ENCODE peak calls at places on chromosomes 1 and 21, in ten cellular contexts. V is lower lobe of right lung, C is H9, F is IMR-90, Z is left ventricle myocardium inferior, I is pancreas, L is psoas muscle, J is A549, E is fibroblast of pulmonary artery, M is cardiac fibroblast. K is an unnamed sample.

GRCh38 chr21:45088116-45088515 is 13.7 kb downstream of the ADARB1 start:
- DNase-seq in L (no peak), E (no peak), Z (no peak), V (no peak), I (no peak), J (no peak), C (no peak), F (no peak), M (no peak), K (no peak)

GRCh38 chr1:203807211-203807610 is 11.8 kb downstream of the ZBED6 start:
- DNase-seq in Z (no peak), E (peak), J (no peak), L (no peak), F (peak), V (no peak), M (peak), I (no peak), C (no peak), K (peak)

GRCh38 chr1:37851782-37852210 is 7.6 kb downstream of the MTF1 start:
- DNase-seq in I (no peak), E (peak), C (no peak), M (peak), V (no peak), L (no peak), F (peak), J (no peak), Z (no peak), K (peak)

GRCh38 chr1:9376886-9377333 is 84.2 kb downstream of the SPSB1 start:
- DNase-seq in L (peak), C (no peak), I (no peak), M (peak), F (peak), J (no peak), V (no peak), E (peak), Z (peak), K (peak)

GRCh38 chr1:92709738-92710137 is 75.2 kb downstream of the EVI5 start:
- DNase-seq in L (no peak), M (peak), E (peak), F (peak), J (no peak), C (no peak), V (no peak), I (peak), Z (no peak), K (peak)

GRCh38 chr1:231601775-231602674 is 24.6 kb upstream of the DISC1 start:
- DNase-seq in L (no peak), F (peak), M (no peak), I (no peak), E (peak), V (no peak), J (no peak), Z (no peak), C (no peak), K (peak)

GRCh38 chr1:31811605-31812004 is 4.2 kb downstream of the SPOCD1 start:
- DNase-seq in L (no peak), C (peak), V (no peak), F (peak), E (peak), Z (no peak), I (no peak), M (peak), J (no peak), K (peak)

GRCh38 chr21:46182548-46183336 is 1.5 kb downstream of the SPATC1L start:
- DNase-seq in J (no peak), L (no peak), Z (peak), F (no peak), E (no peak), V (no peak), C (peak), I (no peak), M (no peak), K (no peak)

GRCh38 chr1:159869173-159869572 is 6.7 kb upstream of the VSIG8 start:
- DNase-seq in Z (no peak), F (peak), E (no peak), L (no peak), I (no peak), V (no peak), M (peak), C (no peak), J (no peak), K (peak)

GRCh38 chr1:17913326-17914115 is 158.4 kb downstream of the ACTL8 start:
- DNase-seq in I (no peak), V (no peak), Z (no peak), J (no peak), E (no peak), L (no peak), M (no peak), F (no peak), C (peak), K (no peak)

GRCh38 chr1:200778766-200779165 is 40.1 kb downstream of the CAMSAP2 start:
- DNase-seq in V (no peak), E (peak), L (no peak), M (peak), J (no peak), F (no peak), C (no peak), I (no peak), Z (peak), K (no peak)

GRCh38 chr1:194658090-194658439 is 1471.7 kb upstream of the B3GALT2 start:
- DNase-seq in V (no peak), L (no peak), Z (no peak), C (no peak), F (peak), J (no peak), M (peak), I (no peak), E (peak), K (peak)

GRCh38 chr1:64546018-64546417 is 76.1 kb downstream of the CACHD1 start:
- DNase-seq in V (no peak), F (no peak), I (no peak), J (no peak), Z (no peak), E (no peak), L (no peak), C (no peak), M (peak), K (no peak)

GRCh38 chr1:93021539-93022134 is 57.4 kb upstream of the MTF2 start:
- DNase-seq in E (peak), V (no peak), L (no peak), F (peak), J (peak), I (no peak), Z (no peak), C (no peak), M (peak), K (peak)

GRCh38 chr1:237255071-237255470 is 213.1 kb downstream of the RYR2 start:
- DNase-seq in L (no peak), J (no peak), V (no peak), M (no peak), I (no peak), E (no peak), C (no peak), F (no peak), Z (no peak), K (no peak)

GRCh38 chr1:67970088-67970487 is 80.3 kb downstream of the DIRAS3 start:
- DNase-seq in M (peak), C (no peak), E (peak), I (no peak), Z (no peak), V (no peak), F (peak), L (no peak), J (no peak), K (peak)

GRCh38 chr1:7915826-7916225 is 24.8 kb downstream of the TNFRSF9 start:
- DNase-seq in Z (no peak), E (no peak), L (no peak), I (no peak), F (no peak), C (no peak), J (no peak), M (no peak), V (no peak), K (no peak)

GRCh38 chr1:9400425-9401079 is 107.9 kb downstream of the SPSB1 start:
- DNase-seq in I (no peak), M (no peak), E (no peak), J (no peak), V (no peak), F (peak), C (no peak), Z (no peak), L (no peak), K (no peak)

GRCh38 chr1:46547481-46548383 is 3.7 kb downstream of the KNCN start:
- DNase-seq in L (peak), V (no peak), F (peak), C (no peak), E (peak), J (peak), I (no peak), M (peak), Z (no peak), K (peak)

GRCh38 chr21:35732788-35733187 is 327.5 kb downstream of the SETD4 start:
- DNase-seq in M (no peak), C (no peak), V (no peak), L (no peak), Z (no peak), J (no peak), F (no peak), I (no peak), E (no peak), K (no peak)

GRCh38 chr1:117312453-117313138 is 54.7 kb upstream of the MAN1A2 start:
- DNase-seq in E (peak), Z (no peak), L (no peak), I (no peak), C (no peak), F (peak), M (peak), J (peak), V (no peak), K (peak)

GRCh38 chr1:24420547-24420946 is 4.9 kb downstream of the NIPAL3 start:
- DNase-seq in E (peak), Z (no peak), M (peak), C (no peak), J (no peak), F (peak), L (no peak), I (no peak), V (no peak), K (no peak)

GRCh38 chr1:187474266-187474665 is 645.5 kb downstream of the PLA2G4A start:
- DNase-seq in J (no peak), I (no peak), Z (no peak), M (peak), E (peak), F (peak), L (no peak), V (no peak), C (no peak), K (peak)

GRCh38 chr1:207817778-207818751 is 66.2 kb downstream of the CD46 start:
- DNase-seq in V (no peak), Z (peak), E (no peak), M (no peak), L (peak), I (no peak), C (no peak), J (no peak), F (no peak), K (no peak)

DNA sequence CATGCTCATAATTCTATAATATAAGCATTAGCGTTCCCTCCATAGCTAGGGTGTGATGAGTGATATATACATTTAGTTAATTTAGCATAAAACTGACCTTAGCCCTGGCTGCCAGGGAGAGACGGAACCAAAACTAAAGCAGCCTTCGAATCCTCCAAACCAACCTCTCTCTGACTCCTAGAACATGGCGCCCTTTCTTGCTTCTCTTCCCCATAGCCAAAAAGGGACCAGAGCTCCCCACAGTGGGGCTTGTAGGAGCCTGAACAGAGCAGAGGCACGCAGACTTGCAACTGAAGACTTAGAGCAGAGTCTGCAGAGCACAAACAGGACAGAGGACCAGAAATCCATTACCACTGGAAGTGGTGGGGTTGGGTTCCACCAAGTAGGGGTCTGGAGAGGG is 17.7 kb downstream of the IRF2BP2 start:
- DNase-seq in L (no peak), C (no peak), M (no peak), F (no peak), I (no peak), V (no peak), Z (no peak), E (no peak), J (no peak), K (no peak)
- TF ChIP-seq CTCF in L (no peak), C (no peak), M (no peak), F (no peak), I (no peak), V (no peak), Z (no peak), E (no peak), J (no peak), K (no peak)

DNA sequence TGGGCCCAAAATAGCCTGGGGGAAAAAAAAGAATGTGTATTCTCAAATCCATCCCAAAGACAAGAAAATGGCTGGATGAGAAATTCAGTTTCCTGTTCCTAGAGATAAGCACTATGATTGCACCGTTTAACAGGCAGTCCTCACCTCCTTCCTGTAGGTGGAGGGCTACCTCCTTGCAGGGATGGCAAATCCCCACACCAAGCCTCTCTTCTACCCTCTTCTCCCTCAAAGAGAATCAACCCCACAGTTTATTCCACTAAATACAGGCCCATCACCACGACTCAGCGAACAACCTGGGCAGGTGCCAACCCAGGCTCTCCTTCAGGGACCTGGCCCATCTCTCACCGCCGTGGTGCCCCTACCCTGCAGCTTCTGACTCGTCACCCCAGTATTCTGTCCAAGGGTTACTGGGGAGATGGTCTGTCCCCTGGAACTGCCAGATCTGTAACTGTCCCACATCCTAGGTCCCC is 3.4 kb upstream of the CHD5 start:
- DNase-seq in C (peak), J (no peak), E (no peak), F (peak), L (no peak), M (no peak), I (no peak), Z (no peak), V (no peak), K (no peak)
- TF ChIP-seq CTCF in C (peak), J (no peak), E (peak), F (no peak), L (no peak), M (peak), I (no peak), Z (no peak), V (no peak), K (no peak)

GRCh38 chr1:32828341-32828740 is 10.9 kb downstream of the S100PBP start:
- DNase-seq in E (peak), V (no peak), C (no peak), L (no peak), F (peak), Z (no peak), I (no peak), M (peak), J (no peak), K (peak)
- TF ChIP-seq CTCF in E (peak), V (no peak), C (peak), L (no peak), F (peak), Z (peak), I (no peak), M (no peak), J (peak), K (no peak)

DNA sequence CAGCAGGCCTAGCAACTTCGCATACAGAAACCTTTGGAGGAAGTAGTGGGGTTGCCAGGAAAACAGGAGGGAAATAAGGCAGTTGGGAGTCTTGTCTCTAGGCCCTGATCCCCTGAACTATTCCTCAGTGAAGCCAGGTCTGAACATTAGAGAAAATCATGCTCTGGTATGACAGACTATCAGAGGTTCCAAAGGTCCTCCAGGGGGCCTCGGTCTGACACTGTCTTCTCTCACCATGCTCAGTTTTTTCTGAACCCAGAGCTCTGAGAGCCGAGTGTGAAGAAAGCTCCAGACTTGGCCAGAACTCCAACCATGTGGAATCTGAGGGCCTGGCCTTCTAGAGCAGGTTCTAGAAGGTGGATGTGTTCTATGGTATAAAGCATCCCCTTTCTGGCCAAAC is 4.0 kb downstream of the TOMM40L start:
- DNase-seq in L (no peak), I (no peak), M (no peak), J (no peak), C (no peak), Z (no peak), V (no peak), E (peak), F (no peak), K (no peak)
- TF ChIP-seq CTCF in L (no peak), I (no peak), M (no peak), J (no peak), C (peak), Z (no peak), V (no peak), E (no peak), F (no peak), K (no peak)

GRCh38 chr1:228667224-228667623 is 68.1 kb upstream of the RHOU start:
- DNase-seq in Z (no peak), I (no peak), F (no peak), J (no peak), E (no peak), L (no peak), M (no peak), V (no peak), C (no peak), K (no peak)

GRCh38 chr1:228666686-228667085 is 68.6 kb upstream of the RHOU start:
- DNase-seq in C (no peak), Z (no peak), E (no peak), I (no peak), F (no peak), J (no peak), M (no peak), V (no peak), L (no peak), K (no peak)

GRCh38 chr1:228668553-228669400 is 66.5 kb upstream of the RHOU start:
- DNase-seq in V (no peak), C (no peak), F (peak), L (no peak), M (peak), E (peak), Z (no peak), J (no peak), I (no peak), K (peak)

GRCh38 chr1:228669401-228669695 is 65.9 kb upstream of the RHOU start:
- DNase-seq in J (no peak), F (no peak), Z (no peak), L (no peak), V (no peak), C (no peak), M (no peak), I (no peak), E (no peak), K (no peak)

DNA sequence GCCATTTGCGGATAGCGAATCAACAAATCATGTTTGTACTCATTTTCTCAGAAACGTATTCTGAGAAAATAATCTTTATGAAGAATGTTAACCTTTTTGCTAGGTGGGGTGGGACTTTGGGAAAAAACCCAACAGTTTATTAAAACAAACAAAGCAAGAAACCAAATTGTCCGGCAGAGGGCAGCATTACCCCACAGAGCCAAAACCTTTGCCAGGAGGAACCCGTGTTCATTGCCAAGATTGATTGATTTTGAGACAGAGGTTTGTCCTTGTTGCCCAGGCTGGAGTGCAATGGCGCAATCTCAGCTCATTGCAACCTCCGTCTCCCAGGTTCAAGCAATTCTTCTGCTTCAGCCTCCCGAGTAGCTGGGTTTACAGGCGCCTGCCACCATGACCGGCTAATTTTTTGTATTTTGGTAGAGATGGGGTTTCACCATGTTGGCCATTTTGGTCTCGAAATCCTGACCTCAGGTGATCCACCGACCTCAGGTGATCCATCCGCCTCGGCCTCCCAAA is 70.8 kb upstream of the RHOU start:
- DNase-seq in C (peak), I (peak), J (peak), M (peak), L (peak), E (peak), Z (peak), V (peak), F (peak), K (peak)
- TF ChIP-seq CTCF in C (peak), I (peak), J (peak), M (peak), L (peak), E (peak), Z (peak), V (peak), F (peak), K (peak)

DNA sequence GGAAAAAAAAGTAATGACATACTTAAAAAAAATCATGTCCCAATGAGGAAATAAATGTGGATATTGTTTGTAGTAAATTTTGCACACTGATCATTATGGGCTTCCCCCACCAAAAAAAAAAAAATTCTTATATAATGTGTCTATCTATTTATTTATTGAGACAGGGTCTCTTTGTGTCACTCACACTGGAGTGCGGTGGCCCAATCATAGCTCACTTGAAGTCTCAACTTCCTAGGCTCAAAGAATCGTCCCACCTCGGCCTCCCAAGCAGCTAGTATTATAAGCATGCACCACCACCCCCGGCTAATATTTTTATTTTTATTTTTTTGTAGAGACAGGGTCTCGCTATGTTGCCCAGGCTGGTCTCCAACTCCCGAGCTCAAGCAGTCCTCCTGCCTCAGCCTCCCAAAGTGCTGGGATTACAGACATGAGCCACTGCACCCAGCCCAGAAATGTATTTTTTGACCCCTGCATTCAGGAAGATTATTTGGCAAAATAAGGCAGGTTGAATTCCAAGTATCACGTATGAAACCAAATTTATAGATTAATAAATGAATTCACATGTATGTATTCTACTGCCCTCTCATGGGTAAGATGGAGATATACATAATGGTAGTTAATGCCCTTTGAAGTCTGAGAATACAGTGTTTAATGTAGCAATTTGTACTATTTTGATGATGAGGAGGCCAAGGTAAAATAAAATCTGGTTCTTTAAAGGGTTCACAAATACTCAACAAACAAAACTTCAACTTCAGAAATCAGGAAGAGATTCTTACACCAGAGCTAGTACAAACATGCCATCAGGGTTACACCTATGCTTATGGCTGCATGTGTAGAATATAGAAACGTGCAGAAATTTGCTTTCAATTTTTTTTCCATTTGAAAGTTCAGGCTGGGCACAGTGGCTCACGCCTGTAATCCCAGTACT is 1.4 kb upstream of the DENND2C start:
- DNase-seq in E (peak), I (no peak), C (no peak), Z (no peak), M (peak), L (no peak), J (peak), F (peak), V (no peak), K (peak)
- TF ChIP-seq CTCF in E (peak), I (no peak), C (peak), Z (peak), M (peak), L (peak), J (peak), F (peak), V (peak), K (no peak)

GRCh38 chr1:30164693-30165092 is 558.7 kb downstream of the MATN1 start:
- DNase-seq in M (no peak), E (no peak), C (no peak), J (no peak), I (no peak), F (no peak), V (no peak), Z (no peak), L (no peak), K (no peak)
- TF ChIP-seq CTCF in M (no peak), E (no peak), C (no peak), J (no peak), I (no peak), F (no peak), V (no peak), Z (no peak), L (no peak), K (no peak)

GRCh38 chr1:6572653-6573383 is 7.0 kb upstream of the ZBTB48 start:
- DNase-seq in Z (no peak), E (no peak), V (no peak), F (no peak), C (no peak), J (no peak), L (no peak), I (no peak), M (no peak), K (no peak)
- TF ChIP-seq CTCF in Z (no peak), E (no peak), V (no peak), F (no peak), C (no peak), J (no peak), L (no peak), I (no peak), M (no peak), K (no peak)

GRCh38 chr1:104163912-104164476 is 414.3 kb downstream of the AMY1C start:
- DNase-seq in E (no peak), L (no peak), Z (no peak), J (no peak), F (no peak), V (no peak), M (no peak), I (no peak), C (no peak), K (no peak)
- TF ChIP-seq CTCF in E (no peak), L (no peak), Z (no peak), J (no peak), F (no peak), V (no peak), M (no peak), I (no peak), C (peak), K (no peak)